ENCODE peak calls at places on chromosomes 3 and 15, in six cellular contexts. Y, C, A, W, K and Z are unnamed samples.

GRCh38 chr15:64808785-64809453 is 16.5 kb downstream of the PIF1 start:
- ATAC-seq in Y (no peak), C (no peak), A (no peak), W (no peak), K (no peak), Z (no peak)

GRCh38 chr15:80684697-80685096 is 10.4 kb upstream of the ABHD17C start:
- ATAC-seq in Y (no peak), C (no peak), A (no peak), W (no peak), K (no peak), Z (no peak)

GRCh38 chr15:33440911-33441310 is 130.1 kb downstream of the RYR3 start:
- ATAC-seq in Y (no peak), C (peak; percentile 38), A (no peak), W (no peak), K (no peak), Z (no peak)

GRCh38 chr3:121330118-121330517 is 215.7 kb downstream of the POLQ start:
- ATAC-seq in Y (no peak), C (no peak), A (no peak), W (no peak), K (no peak), Z (no peak)

GRCh38 chr3:64187065-64187959 is 38.0 kb downstream of the PRICKLE2 start:
- ATAC-seq in Y (peak; percentile 50), C (no peak), A (no peak), W (peak; percentile 64), K (peak; percentile 91), Z (peak; percentile 87)

GRCh38 chr3:70959506-70959905 is 624.0 kb downstream of the FOXP1 start:
- ATAC-seq in Y (no peak), C (no peak), A (no peak), W (no peak), K (no peak), Z (no peak)

GRCh38 chr3:12439161-12439560 is 45.1 kb upstream of the TSEN2 start:
- ATAC-seq in Y (no peak), C (no peak), A (no peak), W (no peak), K (no peak), Z (no peak)

GRCh38 chr3:48422272-48422671 is 7.6 kb downstream of the PLXNB1 start:
- ATAC-seq in Y (peak; percentile 39), C (peak; percentile 22), A (no peak), W (no peak), K (no peak), Z (no peak)

GRCh38 chr15:79130535-79131130 is 40.1 kb upstream of the RASGRF1 start:
- ATAC-seq in Y (peak; percentile 47), C (no peak), A (peak; percentile 56), W (no peak), K (no peak), Z (no peak)

GRCh38 chr3:196440041-196440537 is 7.9 kb upstream of the UBXN7 start:
- ATAC-seq in Y (no peak), C (peak; percentile 79), A (no peak), W (no peak), K (no peak), Z (peak; percentile 70)

GRCh38 chr3:85297291-85297690 is 338.5 kb downstream of the CADM2 start:
- ATAC-seq in Y (no peak), C (no peak), A (no peak), W (no peak), K (no peak), Z (no peak)

GRCh38 chr3:55468251-55468650 is 18.9 kb downstream of the WNT5A start:
- ATAC-seq in Y (no peak), C (no peak), A (no peak), W (no peak), K (no peak), Z (no peak)

DNA sequence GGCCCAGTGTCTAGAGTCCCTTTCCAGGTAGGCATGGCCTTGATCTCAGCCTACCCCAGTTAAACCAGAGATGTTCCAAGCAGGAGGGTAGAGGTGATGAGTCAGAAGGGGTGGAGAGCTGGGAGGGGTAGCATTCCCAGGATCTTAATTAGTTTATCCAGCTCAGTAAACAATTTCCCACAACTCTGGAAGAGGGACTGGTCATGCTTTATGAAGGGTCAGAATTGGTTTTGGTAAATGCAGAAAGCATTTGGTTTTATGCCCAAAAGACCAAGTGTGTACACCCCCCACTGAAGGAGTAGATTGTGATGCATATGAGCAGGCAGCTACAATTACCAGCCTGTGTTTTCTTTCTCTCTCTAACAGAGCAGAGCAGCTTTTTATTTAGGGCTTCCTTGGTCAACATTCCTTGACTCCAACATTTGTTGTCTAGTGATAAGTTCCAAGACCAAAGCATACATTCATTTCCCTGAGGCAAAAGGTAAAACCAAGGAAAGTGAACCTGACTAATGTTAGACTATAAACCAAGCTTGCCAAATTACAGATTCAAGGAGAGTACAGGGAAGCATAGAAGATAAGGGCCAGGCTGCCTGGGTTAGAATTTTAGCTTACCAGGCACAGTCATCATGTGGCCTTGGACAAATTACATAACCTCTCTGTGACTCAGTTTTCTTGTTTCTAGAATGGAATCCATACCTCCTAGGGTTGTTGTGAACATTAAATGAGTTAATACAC is 17.6 kb downstream of the EXOSC7 start:
- ATAC-seq in Y (peak; percentile 39), C (no peak), A (no peak), W (no peak), K (peak; percentile 58), Z (peak; percentile 6)
- TF ChIP-seq POLR2AphosphoS5 in Y (no peak), C (no peak), A (no peak), W (no peak), K (no peak), Z (no peak)

DNA sequence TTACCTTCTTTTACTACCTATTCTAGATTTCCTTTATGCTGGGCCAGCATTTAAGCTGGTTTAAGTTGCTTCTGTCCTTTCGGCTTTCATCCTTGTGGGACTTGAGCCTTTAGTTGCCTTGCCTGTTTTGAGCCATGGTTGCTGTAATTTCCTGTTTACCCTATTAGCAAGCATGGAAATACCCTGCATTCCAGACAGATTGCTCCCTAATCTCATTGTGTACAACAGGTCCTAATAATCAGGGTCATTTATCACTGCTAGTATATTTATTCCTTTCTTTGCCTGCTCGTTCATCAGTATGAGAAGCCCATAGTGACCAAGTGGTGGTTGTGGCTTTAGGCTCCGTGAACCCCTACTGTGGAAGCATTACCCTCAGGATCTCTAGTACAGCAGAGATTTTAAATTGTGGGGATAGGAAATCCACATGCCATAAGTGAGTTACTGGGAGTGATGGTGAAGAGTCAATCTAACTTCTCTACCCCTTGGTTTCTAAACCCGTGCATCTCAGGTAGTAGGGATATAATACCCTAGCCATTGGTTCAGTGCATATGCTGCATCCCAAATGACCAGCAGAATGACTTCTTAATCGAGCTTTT is 31.9 kb downstream of the NCK1 start:
- ATAC-seq in Y (no peak), C (no peak), A (no peak), W (no peak), K (peak; percentile 86), Z (peak; percentile 39)
- TF ChIP-seq POLR2AphosphoS5 in Y (no peak), C (no peak), A (no peak), W (no peak), K (no peak), Z (peak; percentile 13)

GRCh38 chr3:141311170-141311495 is 57.2 kb upstream of the ZBTB38 start:
- ATAC-seq in Y (no peak), C (peak; percentile 4), A (no peak), W (no peak), K (no peak), Z (no peak)
- TF ChIP-seq POLR2AphosphoS5 in Y (no peak), C (peak; percentile 14), A (no peak), W (no peak), K (no peak), Z (no peak)

GRCh38 chr3:15645740-15646490 is 44.4 kb downstream of the BTD start:
- ATAC-seq in Y (no peak), C (no peak), A (no peak), W (no peak), K (peak; percentile 89), Z (peak; percentile 74)
- TF ChIP-seq POLR2AphosphoS5 in Y (no peak), C (no peak), A (no peak), W (no peak), K (peak; percentile 32), Z (peak; percentile 84)

GRCh38 chr3:11154953-11155325 is 646 bp downstream of the HRH1 start:
- ATAC-seq in Y (peak; percentile 20), C (no peak), A (no peak), W (no peak), K (peak; percentile 64), Z (peak; percentile 2)

GRCh38 chr3:11154036-11154952 is at the start of gene HRH1:
- ATAC-seq in Y (peak; percentile 33), C (no peak), A (no peak), W (peak; percentile 35), K (peak; percentile 62), Z (peak; percentile 61)

GRCh38 chr3:11157406-11157805 is 3.1 kb downstream of the HRH1 start:
- ATAC-seq in Y (no peak), C (no peak), A (no peak), W (no peak), K (no peak), Z (no peak)

GRCh38 chr3:11156026-11156410 is 1.7 kb downstream of the HRH1 start:
- ATAC-seq in Y (no peak), C (no peak), A (no peak), W (no peak), K (no peak), Z (no peak)

DNA sequence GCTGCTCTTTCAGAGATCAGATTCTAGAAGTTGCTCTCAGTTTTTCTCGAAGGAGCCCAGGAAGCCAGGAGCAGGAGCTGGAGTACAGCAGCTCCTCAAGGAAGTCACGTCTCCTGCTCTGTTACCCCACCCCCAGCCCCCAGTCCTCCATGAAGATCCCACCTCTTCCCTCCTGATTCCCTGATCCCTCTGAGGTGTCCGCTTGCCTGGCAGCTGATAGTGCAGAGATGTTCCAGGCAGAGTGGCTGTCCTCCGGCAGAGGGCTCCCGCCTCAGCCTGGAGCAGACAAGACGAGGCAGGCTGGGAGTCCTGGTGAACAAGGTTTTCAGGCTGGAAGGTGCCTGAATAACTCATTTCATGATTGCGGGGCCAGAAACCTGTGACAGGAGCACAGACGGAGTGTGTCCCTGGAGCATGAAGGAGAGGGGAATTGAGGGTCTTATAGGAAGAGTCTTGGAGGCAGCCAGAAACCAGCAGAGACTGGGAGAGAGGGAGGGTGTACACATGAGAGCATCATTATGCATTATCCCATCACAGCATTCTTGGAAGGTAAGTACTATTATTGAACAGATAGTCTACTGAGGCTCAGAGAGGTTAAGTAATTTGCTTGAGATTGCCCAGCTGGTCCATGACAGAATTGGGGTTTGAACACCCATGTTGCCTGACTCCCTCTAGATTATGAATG is 1.2 kb downstream of the HRH1 start:
- ATAC-seq in Y (peak; percentile 99), C (peak; percentile 58), A (peak; percentile 96), W (peak; percentile 73), K (peak; percentile 92), Z (peak; percentile 77)
- TF ChIP-seq POLR2AphosphoS5 in Y (no peak), C (no peak), A (no peak), W (no peak), K (no peak), Z (peak; percentile 51)